ENCODE peak calls at places on chromosome 15, in five cellular contexts. J, T, K, Z and U are unnamed samples. For H3K9me3, the result is how much of the 10 kb centered on the place peaks cover.

GRCh38 chr15:78739996-78740903 is 71.0 kb downstream of the ADAMTS7 start:
- DNase-seq in K (peak), T (peak), J (no peak), Z (no peak), U (peak)

GRCh38 chr15:25717116-25717755 is 145.9 kb downstream of the ATP10A start:
- DNase-seq in K (no peak), J (no peak), Z (no peak), T (no peak), U (no peak)

GRCh38 chr15:43877371-43877770 is 50.6 kb downstream of the WDR76 start:
- DNase-seq in K (no peak), T (no peak), J (no peak), Z (no peak), U (no peak)

GRCh38 chr15:52146776-52147175 is 34.2 kb upstream of the BCL2L10 start:
- DNase-seq in J (no peak), Z (no peak), T (no peak), K (no peak), U (no peak)

GRCh38 chr15:52749250-52749649 is 40.9 kb downstream of the ONECUT1 start:
- DNase-seq in Z (no peak), T (no peak), K (no peak), J (no peak), U (no peak)

GRCh38 chr15:85470549-85471271 is 90.3 kb downstream of the AKAP13 start:
- DNase-seq in Z (no peak), J (no peak), K (no peak), T (no peak), U (no peak)

GRCh38 chr15:78034495-78035191 is 42.9 kb downstream of the TBC1D2B start:
- DNase-seq in Z (no peak), J (no peak), T (peak), K (peak), U (peak)

GRCh38 chr15:100429116-100429728 is 87.4 kb upstream of the ADAMTS17 start:
- DNase-seq in J (no peak), Z (peak), T (peak), K (no peak), U (peak)

GRCh38 chr15:56918907-56919707 is 663 bp downstream of the TCF12 start:
- DNase-seq in K (peak), J (no peak), Z (peak), T (peak), U (peak)

GRCh38 chr15:67548862-67549651 is 6.6 kb downstream of the MAP2K5 start:
- DNase-seq in T (no peak), J (no peak), K (no peak), Z (peak), U (no peak)

GRCh38 chr15:56146756-56147155 is 96.9 kb downstream of the RFX7 start:
- DNase-seq in J (no peak), Z (no peak), K (no peak), T (no peak), U (no peak)

GRCh38 chr15:25182736-25183445 is 228.1 kb downstream of the SNRPN start:
- DNase-seq in K (no peak), J (no peak), T (no peak), Z (peak), U (no peak)

GRCh38 chr15:40354408-40355171 is 3.4 kb upstream of the DISP2 start:
- DNase-seq in J (no peak), K (no peak), T (no peak), Z (no peak), U (no peak)

GRCh38 chr15:68374346-68374745 is 57.6 kb downstream of the ITGA11 start:
- DNase-seq in T (no peak), Z (no peak), J (no peak), K (no peak), U (no peak)

GRCh38 chr15:51117270-51117669 is 22.6 kb upstream of the TNFAIP8L3 start:
- DNase-seq in K (no peak), Z (no peak), J (no peak), T (no peak), U (no peak)

GRCh38 chr15:90807074-90807646 is 61.2 kb upstream of the FURIN start:
- DNase-seq in K (no peak), J (no peak), T (no peak), Z (no peak), U (no peak)

GRCh38 chr15:95713315-95713714 is 617.2 kb upstream of the NR2F2 start:
- DNase-seq in T (no peak), J (no peak), Z (no peak), K (no peak), U (no peak)

GRCh38 chr15:95715116-95715888 is 615.2 kb upstream of the NR2F2 start:
- DNase-seq in Z (no peak), T (no peak), J (no peak), K (no peak), U (no peak)

GRCh38 chr15:95715919-95716318 is 614.6 kb upstream of the NR2F2 start:
- DNase-seq in K (no peak), T (no peak), Z (no peak), J (no peak), U (no peak)

GRCh38 chr15:95712785-95713184 is 617.7 kb upstream of the NR2F2 start:
- DNase-seq in K (no peak), J (no peak), Z (no peak), T (no peak), U (no peak)

DNA sequence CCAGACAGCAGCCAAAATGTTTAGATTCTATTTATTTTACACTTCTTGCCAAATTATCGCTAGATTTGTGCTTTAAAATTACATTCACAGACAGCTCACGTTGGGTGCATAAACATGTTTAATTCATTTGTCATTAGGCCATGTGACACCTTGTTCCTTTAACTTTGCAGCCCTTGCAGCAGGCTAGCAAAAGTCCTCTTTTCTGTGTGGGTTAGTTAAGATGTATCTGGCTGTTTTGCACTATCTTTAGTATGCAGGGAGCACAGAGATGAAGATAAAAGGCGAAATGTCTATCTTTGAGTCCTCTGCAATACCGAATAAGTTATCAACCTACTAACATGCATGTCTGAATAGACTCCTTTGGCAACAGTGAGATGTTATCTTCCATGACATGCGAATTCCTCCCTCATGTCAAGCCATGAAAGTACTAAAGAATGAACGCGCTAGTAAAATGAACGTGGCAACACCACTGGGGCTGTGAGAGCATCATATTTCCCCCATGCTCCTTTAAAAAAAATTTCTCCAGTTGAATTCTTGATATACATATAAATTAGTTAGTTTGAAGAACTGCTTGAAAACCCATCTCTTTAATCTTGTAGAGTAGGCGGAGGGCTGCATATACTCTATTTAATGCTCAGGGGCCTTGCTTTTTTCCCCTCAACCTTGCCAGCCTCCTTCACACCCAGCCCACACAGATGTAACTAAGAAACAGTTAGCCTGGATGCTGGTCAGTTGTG is 620.4 kb upstream of the NR2F2 start:
- DNase-seq in J (no peak), T (no peak), K (no peak), Z (no peak), U (no peak)
- H3K9me3 ChIP-seq in J (under half), T (under half), K (under half), Z (under half), U (under half)

GRCh38 chr15:88276821-88277220 is 20.3 kb upstream of the NTRK3 start:
- DNase-seq in Z (no peak), J (no peak), T (no peak), K (no peak), U (no peak)
- H3K9me3 ChIP-seq in Z (under half), J (under half), T (under half), K (under half), U (under half)

GRCh38 chr15:82272154-82272553 is 9.5 kb downstream of the SAXO2 start:
- DNase-seq in J (no peak), K (no peak), T (no peak), Z (no peak), U (no peak)
- H3K9me3 ChIP-seq in J (under half), K (under half), T (under half), Z (under half), U (under half)

GRCh38 chr15:46708226-46708625 is 1009.1 kb upstream of the SEMA6D start:
- DNase-seq in K (no peak), Z (no peak), J (no peak), T (no peak), U (no peak)
- H3K9me3 ChIP-seq in K (under half), Z (under half), J (under half), T (under half), U (under half)

GRCh38 chr15:79918278-79918677 is 21.5 kb upstream of the MTHFS start:
- DNase-seq in J (no peak), K (no peak), T (no peak), Z (no peak), U (no peak)
- H3K9me3 ChIP-seq in J (half or more), K (under half), T (under half), Z (half or more), U (under half)

GRCh38 chr15:34155859-34156258 is 54.0 kb downstream of the PGBD4 start:
- DNase-seq in J (no peak), Z (no peak), T (no peak), K (no peak), U (no peak)

GRCh38 chr15:34161329-34161953 is 48.5 kb downstream of the KATNBL1 start:
- DNase-seq in K (no peak), T (no peak), J (no peak), Z (no peak), U (no peak)

GRCh38 chr15:34154725-34155204 is 52.9 kb downstream of the PGBD4 start:
- DNase-seq in T (no peak), J (no peak), Z (no peak), K (no peak), U (no peak)

GRCh38 chr15:34160735-34161134 is 49.2 kb downstream of the KATNBL1 start:
- DNase-seq in T (no peak), K (no peak), J (no peak), Z (no peak), U (no peak)

GRCh38 chr15:34158355-34158754 is 51.5 kb downstream of the KATNBL1 start:
- DNase-seq in K (no peak), J (no peak), Z (no peak), T (no peak), U (no peak)
- H3K9me3 ChIP-seq in K (under half), J (under half), Z (under half), T (under half), U (under half)

GRCh38 chr15:27825023-27825422 is 274.1 kb downstream of the OCA2 start:
- DNase-seq in T (no peak), K (no peak), J (no peak), Z (no peak), U (no peak)
- H3K9me3 ChIP-seq in T (under half), K (under half), J (under half), Z (under half), U (under half)